ENCODE peak calls at places on chromosomes 4 and X, in four cellular contexts. One of them, this sample, is unnamed.

GRCh38 chrX:96540111-96540631 is 144.5 kb upstream of the DIAPH2 start:
- DNase-seq in amygdala: no peak
- DNase-seq in iris pigment epithelial cell: no peak
- DNase-seq in hypothalamus: no peak
- DNase-seq in this sample: no peak

GRCh38 chrX:79080131-79080530 is 64.4 kb upstream of the GPR174 start:
- DNase-seq in hypothalamus: no peak
- DNase-seq in iris pigment epithelial cell: peak; percentile 32
- DNase-seq in amygdala: no peak
- DNase-seq in this sample: no peak

GRCh38 chr4:113673450-113673849 is 88.1 kb downstream of the CAMK2D start:
- DNase-seq in iris pigment epithelial cell: peak; percentile 28
- DNase-seq in amygdala: no peak
- DNase-seq in hypothalamus: no peak
- DNase-seq in this sample: peak; percentile 68

GRCh38 chr4:145936142-145937020 is 2.2 kb downstream of the ZNF827 start:
- DNase-seq in iris pigment epithelial cell: peak; percentile 78
- DNase-seq in hypothalamus: peak; percentile 45
- DNase-seq in amygdala: peak; percentile 45
- DNase-seq in this sample: peak; percentile 70

GRCh38 chrX:119880552-119881437 is 9.2 kb downstream of the NDUFA1 start:
- DNase-seq in iris pigment epithelial cell: peak; percentile 63
- DNase-seq in hypothalamus: peak; percentile 0
- DNase-seq in amygdala: no peak
- DNase-seq in this sample: peak; percentile 64

GRCh38 chr4:8917868-8918783 is 46.5 kb upstream of the HMX1 start:
- DNase-seq in amygdala: no peak
- DNase-seq in hypothalamus: peak; percentile 75
- DNase-seq in iris pigment epithelial cell: peak; percentile 31
- DNase-seq in this sample: peak; percentile 56

GRCh38 chrX:154013614-154014360 is 5.9 kb downstream of the IRAK1 start:
- DNase-seq in iris pigment epithelial cell: no peak
- DNase-seq in amygdala: no peak
- DNase-seq in hypothalamus: no peak
- DNase-seq in this sample: peak; percentile 32

GRCh38 chr4:37066149-37066548 is 178.4 kb upstream of the NWD2 start:
- DNase-seq in amygdala: no peak
- DNase-seq in hypothalamus: no peak
- DNase-seq in iris pigment epithelial cell: no peak
- DNase-seq in this sample: peak; percentile 76

GRCh38 chrX:137916090-137916746 is 350.3 kb downstream of the ZIC3 start:
- DNase-seq in hypothalamus: no peak
- DNase-seq in amygdala: no peak
- DNase-seq in iris pigment epithelial cell: no peak
- DNase-seq in this sample: peak; percentile 0

GRCh38 chr4:2044119-2044485 is 15.0 kb upstream of the NAT8L start:
- DNase-seq in amygdala: no peak
- DNase-seq in iris pigment epithelial cell: no peak
- DNase-seq in hypothalamus: no peak
- DNase-seq in this sample: no peak

GRCh38 chr4:8849266-8850073 is 22.2 kb downstream of the HMX1 start:
- DNase-seq in amygdala: no peak
- DNase-seq in hypothalamus: no peak
- DNase-seq in iris pigment epithelial cell: no peak
- DNase-seq in this sample: no peak

GRCh38 chr4:141350122-141350904 is 129.6 kb downstream of the ZNF330 start:
- DNase-seq in amygdala: no peak
- DNase-seq in iris pigment epithelial cell: peak; percentile 92
- DNase-seq in hypothalamus: no peak
- DNase-seq in this sample: peak; percentile 93

GRCh38 chr4:137946423-137946822 is 295.7 kb downstream of the SLC7A11 start:
- DNase-seq in iris pigment epithelial cell: peak; percentile 56
- DNase-seq in hypothalamus: no peak
- DNase-seq in amygdala: no peak
- DNase-seq in this sample: no peak

GRCh38 chrX:135974279-135974856 is 580 bp upstream of the MMGT1 start:
- DNase-seq in amygdala: peak; percentile 82
- DNase-seq in hypothalamus: peak; percentile 35
- DNase-seq in iris pigment epithelial cell: peak; percentile 49
- DNase-seq in this sample: peak; percentile 55

GRCh38 chrX:145213504-145213903 is 33.8 kb upstream of the SPANXN1 start:
- DNase-seq in amygdala: no peak
- DNase-seq in hypothalamus: no peak
- DNase-seq in iris pigment epithelial cell: peak; percentile 3
- DNase-seq in this sample: peak; percentile 65

GRCh38 chrX:3232262-3232950 is 114.0 kb downstream of the MXRA5 start:
- DNase-seq in iris pigment epithelial cell: peak; percentile 51
- DNase-seq in hypothalamus: no peak
- DNase-seq in amygdala: no peak
- DNase-seq in this sample: no peak

GRCh38 chr4:142274137-142274536 is 572.0 kb downstream of the INPP4B start:
- DNase-seq in amygdala: no peak
- DNase-seq in hypothalamus: no peak
- DNase-seq in iris pigment epithelial cell: peak; percentile 72
- DNase-seq in this sample: peak; percentile 29

GRCh38 chr4:104989363-104989762 is 157.3 kb upstream of the TET2 start:
- DNase-seq in amygdala: no peak
- DNase-seq in hypothalamus: no peak
- DNase-seq in iris pigment epithelial cell: peak; percentile 51
- DNase-seq in this sample: no peak

GRCh38 chr4:52015366-52015765 is 4.8 kb downstream of the LRRC66 start:
- DNase-seq in hypothalamus: no peak
- DNase-seq in iris pigment epithelial cell: peak; percentile 21
- DNase-seq in amygdala: no peak
- DNase-seq in this sample: peak; percentile 6

GRCh38 chr4:101191302-101192098 is 155.8 kb downstream of the PPP3CA start:
- DNase-seq in amygdala: peak; percentile 64
- DNase-seq in hypothalamus: peak; percentile 62
- DNase-seq in iris pigment epithelial cell: peak; percentile 85
- DNase-seq in this sample: no peak

GRCh38 chrX:57817302-57817701 is 93.0 kb downstream of the ZXDA start:
- DNase-seq in amygdala: no peak
- DNase-seq in hypothalamus: no peak
- DNase-seq in iris pigment epithelial cell: peak; percentile 2
- DNase-seq in this sample: peak; percentile 9